ENCODE peak calls at places on chromosomes 12 and 14, in seven cellular contexts. One of them, this sample, is unnamed. For H3K36me3 and H3K27me3, the result is how much of the 10 kb centered on the place peaks cover.

GRCh38 chr14:72708708-72709475 is 185.0 kb downstream of the DPF3 start:
- DNase-seq in colonic mucosa: no peak
- DNase-seq in mesenchymal stem cell: no peak
- DNase-seq in mesendoderm: peak
- DNase-seq in mammary epithelial cell: peak
- DNase-seq in IMR-90: no peak
- DNase-seq in GM23248: peak
- DNase-seq in this sample: no peak

GRCh38 chr12:118103601-118104382 is at the start of gene VSIG10:
- DNase-seq in colonic mucosa: peak
- DNase-seq in mesenchymal stem cell: peak
- DNase-seq in mesendoderm: peak
- DNase-seq in mammary epithelial cell: peak
- DNase-seq in IMR-90: peak
- DNase-seq in GM23248: peak
- DNase-seq in this sample: peak

GRCh38 chr12:121713257-121714155 is 954 bp downstream of the TMEM120B start:
- DNase-seq in colonic mucosa: peak
- DNase-seq in mesenchymal stem cell: peak
- DNase-seq in mesendoderm: no peak
- DNase-seq in mammary epithelial cell: no peak
- DNase-seq in IMR-90: peak
- DNase-seq in GM23248: peak
- DNase-seq in this sample: peak

GRCh38 chr14:24921903-24922302 is 128.0 kb downstream of the STXBP6 start:
- DNase-seq in colonic mucosa: no peak
- DNase-seq in mesenchymal stem cell: peak
- DNase-seq in mesendoderm: no peak
- DNase-seq in mammary epithelial cell: peak
- DNase-seq in IMR-90: peak
- DNase-seq in GM23248: peak
- DNase-seq in this sample: no peak

GRCh38 chr12:27998170-27999110 is 25.9 kb upstream of the PTHLH start:
- DNase-seq in colonic mucosa: no peak
- DNase-seq in mesenchymal stem cell: no peak
- DNase-seq in mesendoderm: no peak
- DNase-seq in mammary epithelial cell: no peak
- DNase-seq in IMR-90: no peak
- DNase-seq in GM23248: no peak
- DNase-seq in this sample: no peak

GRCh38 chr12:26359576-26359975 is 164.2 kb downstream of the SSPN start:
- DNase-seq in colonic mucosa: no peak
- DNase-seq in mesenchymal stem cell: no peak
- DNase-seq in mesendoderm: no peak
- DNase-seq in mammary epithelial cell: peak
- DNase-seq in IMR-90: no peak
- DNase-seq in GM23248: no peak
- DNase-seq in this sample: no peak

GRCh38 chr12:39692258-39692853 is 72.8 kb upstream of the ABCD2 start:
- DNase-seq in colonic mucosa: no peak
- DNase-seq in mesenchymal stem cell: peak
- DNase-seq in mesendoderm: no peak
- DNase-seq in mammary epithelial cell: no peak
- DNase-seq in IMR-90: no peak
- DNase-seq in GM23248: peak
- DNase-seq in this sample: peak

GRCh38 chr12:132174015-132174660 is 29.9 kb downstream of the NOC4L start:
- DNase-seq in colonic mucosa: no peak
- DNase-seq in mesenchymal stem cell: no peak
- DNase-seq in mesendoderm: no peak
- DNase-seq in mammary epithelial cell: no peak
- DNase-seq in IMR-90: no peak
- DNase-seq in GM23248: no peak
- DNase-seq in this sample: no peak

GRCh38 chr14:105499256-105500035 is 8.4 kb downstream of the TEDC1 start:
- DNase-seq in colonic mucosa: no peak
- DNase-seq in mesenchymal stem cell: no peak
- DNase-seq in mesendoderm: no peak
- DNase-seq in mammary epithelial cell: no peak
- DNase-seq in IMR-90: no peak
- DNase-seq in GM23248: no peak
- DNase-seq in this sample: no peak

GRCh38 chr12:66087365-66087943 is 43.1 kb downstream of the LLPH start:
- DNase-seq in colonic mucosa: peak
- DNase-seq in mesenchymal stem cell: peak
- DNase-seq in mesendoderm: peak
- DNase-seq in mammary epithelial cell: peak
- DNase-seq in IMR-90: peak
- DNase-seq in GM23248: peak
- DNase-seq in this sample: peak

GRCh38 chr14:21267886-21268611 is 1.2 kb downstream of the HNRNPC start:
- DNase-seq in colonic mucosa: no peak
- DNase-seq in mesenchymal stem cell: peak
- DNase-seq in mesendoderm: no peak
- DNase-seq in mammary epithelial cell: peak
- DNase-seq in IMR-90: peak
- DNase-seq in GM23248: peak
- DNase-seq in this sample: peak

GRCh38 chr14:101665478-101666078 is 95.9 kb upstream of the PPP2R5C start:
- DNase-seq in colonic mucosa: peak
- DNase-seq in mesenchymal stem cell: peak
- DNase-seq in mesendoderm: peak
- DNase-seq in mammary epithelial cell: peak
- DNase-seq in IMR-90: peak
- DNase-seq in GM23248: peak
- DNase-seq in this sample: peak

GRCh38 chr12:123431951-123432886 is 4.3 kb downstream of the RILPL2 start:
- DNase-seq in colonic mucosa: no peak
- DNase-seq in mesenchymal stem cell: no peak
- DNase-seq in mesendoderm: no peak
- DNase-seq in mammary epithelial cell: peak
- DNase-seq in IMR-90: no peak
- DNase-seq in GM23248: peak
- DNase-seq in this sample: no peak

DNA sequence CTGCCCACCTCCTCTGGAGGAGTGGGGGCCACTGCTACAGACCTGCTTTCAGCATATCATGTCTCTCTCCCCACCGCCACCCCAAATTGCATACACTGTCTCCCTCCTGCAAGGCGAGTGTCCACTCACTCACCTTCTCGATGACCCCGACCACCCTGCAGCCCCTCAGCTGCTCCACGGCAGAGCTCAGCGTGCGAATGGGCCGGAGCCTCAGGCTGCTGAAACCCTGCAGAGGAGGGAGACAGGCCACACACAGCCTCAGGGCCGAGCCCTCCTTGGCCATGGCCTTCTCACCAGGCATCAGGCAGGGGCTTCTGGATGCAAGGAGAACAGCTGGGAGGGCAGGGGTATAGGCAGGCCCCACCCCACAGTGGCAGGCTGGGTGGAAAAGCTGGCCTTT is 4.7 kb downstream of the RPS6KL1 start:
- DNase-seq in colonic mucosa: no peak
- DNase-seq in mesenchymal stem cell: no peak
- DNase-seq in mesendoderm: no peak
- DNase-seq in mammary epithelial cell: no peak
- DNase-seq in IMR-90: no peak
- DNase-seq in GM23248: no peak
- DNase-seq in this sample: no peak
- H3K36me3 ChIP-seq in colonic mucosa: under half
- H3K36me3 ChIP-seq in mesenchymal stem cell: under half
- H3K36me3 ChIP-seq in mesendoderm: under half
- H3K36me3 ChIP-seq in mammary epithelial cell: under half
- H3K36me3 ChIP-seq in IMR-90: under half
- H3K36me3 ChIP-seq in GM23248: under half
- H3K36me3 ChIP-seq in this sample: under half

DNA sequence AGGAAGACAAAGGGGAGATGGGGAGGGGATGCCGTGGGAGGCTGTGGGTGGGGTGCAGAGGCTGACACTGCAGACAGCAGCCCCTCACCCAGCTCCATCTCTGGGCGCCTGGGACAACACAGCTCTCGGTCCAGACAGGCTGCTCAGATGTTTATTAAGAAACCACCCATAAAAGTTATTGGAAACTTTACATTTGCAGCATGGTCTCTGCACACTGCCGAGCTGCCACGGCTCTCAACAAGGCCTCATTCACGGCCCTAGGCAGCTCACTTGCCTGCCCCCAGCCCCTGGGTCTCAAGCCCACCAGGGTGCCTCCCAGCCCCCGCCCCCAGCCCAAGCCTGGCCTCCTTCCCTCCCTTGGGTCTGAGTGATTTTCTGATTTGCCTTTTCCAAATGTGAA is 21.0 kb upstream of the COL2A1 start:
- DNase-seq in colonic mucosa: no peak
- DNase-seq in mesenchymal stem cell: no peak
- DNase-seq in mesendoderm: no peak
- DNase-seq in mammary epithelial cell: no peak
- DNase-seq in IMR-90: no peak
- DNase-seq in GM23248: no peak
- DNase-seq in this sample: no peak
- H3K27me3 ChIP-seq in colonic mucosa: under half
- H3K27me3 ChIP-seq in mesenchymal stem cell: half or more
- H3K27me3 ChIP-seq in mesendoderm: under half
- H3K27me3 ChIP-seq in mammary epithelial cell: under half
- H3K27me3 ChIP-seq in IMR-90: half or more
- H3K27me3 ChIP-seq in GM23248: under half
- H3K27me3 ChIP-seq in this sample: half or more

GRCh38 chr12:7128681-7129593 is at the start of gene RBP5:
- DNase-seq in colonic mucosa: no peak
- DNase-seq in mesenchymal stem cell: no peak
- DNase-seq in mesendoderm: peak
- DNase-seq in mammary epithelial cell: no peak
- DNase-seq in IMR-90: no peak
- DNase-seq in GM23248: no peak
- DNase-seq in this sample: no peak

GRCh38 chr12:7130791-7131501 is 775 bp downstream of the CLSTN3 start:
- DNase-seq in colonic mucosa: peak
- DNase-seq in mesenchymal stem cell: peak
- DNase-seq in mesendoderm: peak
- DNase-seq in mammary epithelial cell: no peak
- DNase-seq in IMR-90: peak
- DNase-seq in GM23248: peak
- DNase-seq in this sample: peak

GRCh38 chr12:7129647-7130536 is at the start of gene CLSTN3:
- DNase-seq in colonic mucosa: peak
- DNase-seq in mesenchymal stem cell: peak
- DNase-seq in mesendoderm: peak
- DNase-seq in mammary epithelial cell: peak
- DNase-seq in IMR-90: peak
- DNase-seq in GM23248: peak
- DNase-seq in this sample: peak

GRCh38 chr12:7131502-7131866 is 1.3 kb downstream of the CLSTN3 start:
- DNase-seq in colonic mucosa: no peak
- DNase-seq in mesenchymal stem cell: no peak
- DNase-seq in mesendoderm: peak
- DNase-seq in mammary epithelial cell: no peak
- DNase-seq in IMR-90: no peak
- DNase-seq in GM23248: no peak
- DNase-seq in this sample: no peak

GRCh38 chr12:7130537-7130790 is 293 bp downstream of the CLSTN3 start:
- DNase-seq in colonic mucosa: no peak
- DNase-seq in mesenchymal stem cell: no peak
- DNase-seq in mesendoderm: no peak
- DNase-seq in mammary epithelial cell: no peak
- DNase-seq in IMR-90: no peak
- DNase-seq in GM23248: no peak
- DNase-seq in this sample: no peak
- H3K9ac ChIP-seq in colonic mucosa: peak
- H3K9ac ChIP-seq in mesenchymal stem cell: peak
- H3K9ac ChIP-seq in mesendoderm: peak
- H3K9ac ChIP-seq in mammary epithelial cell: no peak
- H3K9ac ChIP-seq in IMR-90: peak
- H3K9ac ChIP-seq in GM23248: peak
- H3K9ac ChIP-seq in this sample: no peak

GRCh38 chr12:57517187-57517586 is 3.1 kb downstream of the DDIT3 start:
- DNase-seq in colonic mucosa: no peak
- DNase-seq in mesenchymal stem cell: peak
- DNase-seq in mesendoderm: no peak
- DNase-seq in mammary epithelial cell: peak
- DNase-seq in IMR-90: peak
- DNase-seq in GM23248: peak
- DNase-seq in this sample: peak

GRCh38 chr12:57516617-57517153 is 3.6 kb downstream of the DDIT3 start:
- DNase-seq in colonic mucosa: no peak
- DNase-seq in mesenchymal stem cell: peak
- DNase-seq in mesendoderm: no peak
- DNase-seq in mammary epithelial cell: no peak
- DNase-seq in IMR-90: no peak
- DNase-seq in GM23248: peak
- DNase-seq in this sample: no peak

GRCh38 chr12:57518920-57519757 is 1.2 kb downstream of the DDIT3 start:
- DNase-seq in colonic mucosa: peak
- DNase-seq in mesenchymal stem cell: peak
- DNase-seq in mesendoderm: peak
- DNase-seq in mammary epithelial cell: peak
- DNase-seq in IMR-90: peak
- DNase-seq in GM23248: peak
- DNase-seq in this sample: peak

GRCh38 chr12:57519758-57520007 is 631 bp downstream of the DDIT3 start:
- DNase-seq in colonic mucosa: no peak
- DNase-seq in mesenchymal stem cell: no peak
- DNase-seq in mesendoderm: no peak
- DNase-seq in mammary epithelial cell: no peak
- DNase-seq in IMR-90: no peak
- DNase-seq in GM23248: no peak
- DNase-seq in this sample: no peak

DNA sequence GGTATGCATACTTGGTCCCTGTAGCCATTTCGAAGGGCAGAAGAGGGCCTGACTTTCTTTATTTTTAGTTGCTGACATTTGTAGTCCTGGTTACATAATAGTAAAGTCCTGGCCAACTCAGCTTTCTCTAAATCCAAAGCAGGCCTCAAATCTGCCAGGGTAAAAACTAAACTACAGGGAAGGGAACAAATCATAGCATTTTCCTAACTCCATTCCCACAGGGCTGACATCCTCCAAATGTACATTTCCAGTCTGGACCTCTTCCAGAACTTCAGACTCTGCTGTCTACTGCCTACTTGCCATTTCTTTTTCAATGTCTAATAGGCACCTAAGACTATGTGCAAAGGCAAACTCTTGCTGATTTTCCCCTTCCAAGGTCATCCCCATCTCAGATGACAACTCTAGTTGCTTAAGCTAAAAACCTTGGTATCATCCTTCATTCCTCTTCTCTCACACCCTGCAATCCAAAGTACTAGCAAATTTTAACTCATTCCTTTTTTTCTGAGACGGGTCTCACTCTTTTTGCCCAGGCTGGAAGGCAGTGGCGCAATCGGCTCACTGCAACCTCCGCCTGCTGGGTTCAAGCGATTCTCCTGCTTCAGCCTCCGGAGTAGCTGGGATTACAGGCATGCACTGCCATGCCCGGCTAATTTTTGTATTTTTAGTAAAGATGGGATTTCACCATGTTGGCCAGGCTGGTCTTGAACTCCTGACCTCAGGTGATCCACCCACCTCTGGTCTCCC is 2.0 kb downstream of the DDIT3 start:
- DNase-seq in colonic mucosa: no peak
- DNase-seq in mesenchymal stem cell: peak
- DNase-seq in mesendoderm: no peak
- DNase-seq in mammary epithelial cell: no peak
- DNase-seq in IMR-90: no peak
- DNase-seq in GM23248: peak
- DNase-seq in this sample: peak
- H3K36me3 ChIP-seq in colonic mucosa: under half
- H3K36me3 ChIP-seq in mesenchymal stem cell: half or more
- H3K36me3 ChIP-seq in mesendoderm: under half
- H3K36me3 ChIP-seq in mammary epithelial cell: under half
- H3K36me3 ChIP-seq in IMR-90: under half
- H3K36me3 ChIP-seq in GM23248: under half
- H3K36me3 ChIP-seq in this sample: half or more

This sample was measured in adipocyte.